ENCODE peak calls at places on chromosomes 12 and 14, in ten cellular contexts. X is Kasumi-1; D is progenitor cell of endocrine pancreas; S is activated naive CD8-positive, alpha-beta T cell treated with anti-CD3 and anti-CD28 coated beads for 36 hours; V is C1 segment of cervical spinal cord; H is activated T-cell treated with anti-CD3 and anti-CD28 coated beads, Interleukin-2, amount 50 U/mL, for 72 hours; G is AG08395; Z is H9; R is NCI-H1105; M is upper lobe of right lung. F is an unnamed sample.

GRCh38 chr14:24379907-24380746 is 12.1 kb downstream of the NFATC4 start:
- DNase-seq in X (no peak), D (no peak), S (no peak), V (no peak), H (no peak), G (no peak), Z (no peak), R (no peak), M (no peak), F (no peak)

GRCh38 chr12:40989785-40990184 is 198.3 kb upstream of the PDZRN4 start:
- DNase-seq in X (no peak), D (no peak), S (no peak), V (no peak), H (no peak), G (no peak), Z (no peak), R (no peak), M (no peak), F (no peak)

GRCh38 chr14:50191499-50191898 is 39.9 kb downstream of the SOS2 start:
- DNase-seq in X (peak), D (no peak), S (no peak), V (no peak), H (no peak), G (no peak), Z (no peak), R (no peak), M (no peak), F (no peak)

GRCh38 chr14:79758985-79759384 is 452.3 kb downstream of the DIO2 start:
- DNase-seq in X (no peak), D (no peak), S (no peak), V (no peak), H (no peak), G (no peak), Z (no peak), R (no peak), M (no peak), F (no peak)

GRCh38 chr12:131047789-131048610 is 94.3 kb downstream of the ADGRD1 start:
- DNase-seq in X (no peak), D (no peak), S (no peak), V (no peak), H (no peak), G (no peak), Z (no peak), R (no peak), M (peak), F (no peak)

GRCh38 chr14:68359862-68360552 is 432.9 kb downstream of the ZFP36L1 start:
- DNase-seq in X (peak), D (no peak), S (no peak), V (peak), H (peak), G (peak), Z (no peak), R (no peak), M (peak), F (peak)

GRCh38 chr12:1593232-1594044 is 943 bp downstream of the FBXL14 start:
- DNase-seq in X (no peak), D (peak), S (peak), V (peak), H (peak), G (no peak), Z (peak), R (peak), M (peak), F (no peak)

GRCh38 chr12:126667340-126667739 is 1599.6 kb upstream of the TMEM132C start:
- DNase-seq in X (no peak), D (no peak), S (no peak), V (no peak), H (no peak), G (peak), Z (no peak), R (no peak), M (no peak), F (peak)

GRCh38 chr14:68451676-68452387 is 341.0 kb downstream of the ZFP36L1 start:
- DNase-seq in X (no peak), D (no peak), S (no peak), V (no peak), H (no peak), G (peak), Z (no peak), R (no peak), M (no peak), F (peak)

GRCh38 chr14:105092912-105093425 is 27.7 kb upstream of the GPR132 start:
- DNase-seq in X (no peak), D (no peak), S (peak), V (no peak), H (peak), G (peak), Z (peak), R (no peak), M (peak), F (peak)

GRCh38 chr12:120950807-120951206 is 27.5 kb upstream of the HNF1A start:
- DNase-seq in X (no peak), D (no peak), S (no peak), V (no peak), H (no peak), G (no peak), Z (no peak), R (no peak), M (no peak), F (no peak)

GRCh38 chr12:19641235-19642080 is 202.2 kb downstream of the AEBP2 start:
- DNase-seq in X (no peak), D (no peak), S (no peak), V (no peak), H (no peak), G (no peak), Z (no peak), R (no peak), M (no peak), F (peak)

GRCh38 chr14:31205681-31206535 is 1.7 kb downstream of the HECTD1 start:
- DNase-seq in X (peak), D (no peak), S (no peak), V (no peak), H (no peak), G (peak), Z (no peak), R (no peak), M (no peak), F (peak)

GRCh38 chr12:77113971-77114370 is 48.6 kb upstream of the E2F7 start:
- DNase-seq in X (no peak), D (no peak), S (no peak), V (no peak), H (no peak), G (no peak), Z (no peak), R (no peak), M (no peak), F (no peak)

GRCh38 chr14:96662116-96662901 is 134.9 kb upstream of the VRK1 start:
- DNase-seq in X (no peak), D (no peak), S (no peak), V (no peak), H (no peak), G (no peak), Z (no peak), R (no peak), M (no peak), F (no peak)

GRCh38 chr12:38956337-38956736 is 50.9 kb upstream of the CPNE8 start:
- DNase-seq in X (no peak), D (no peak), S (no peak), V (no peak), H (no peak), G (no peak), Z (no peak), R (no peak), M (no peak), F (peak)

GRCh38 chr12:89661706-89662330 is 46.8 kb downstream of the ATP2B1 start:
- DNase-seq in X (no peak), D (no peak), S (no peak), V (no peak), H (no peak), G (no peak), Z (no peak), R (no peak), M (no peak), F (no peak)

GRCh38 chr12:66189476-66189823 is 436 bp downstream of the IRAK3 start:
- DNase-seq in X (no peak), D (no peak), S (no peak), V (no peak), H (no peak), G (peak), Z (no peak), R (no peak), M (no peak), F (no peak)

GRCh38 chr14:63922696-63923421 is 70.1 kb downstream of the SYNE2 start:
- DNase-seq in X (no peak), D (no peak), S (no peak), V (no peak), H (no peak), G (no peak), Z (no peak), R (no peak), M (no peak), F (no peak)

GRCh38 chr12:65464930-65465329 is 186.4 kb downstream of the MSRB3 start:
- DNase-seq in X (no peak), D (no peak), S (no peak), V (no peak), H (no peak), G (peak), Z (no peak), R (no peak), M (no peak), F (peak)